ENCODE peak calls at places on chromosomes 3 and 15, in seven cellular contexts. Y is aorta, A is left lung, T is pancreas, S is Panc1, J is heart right ventricle, X is PC-3. E is an unnamed sample.

GRCh38 chr3:161305095-161305991 is 66.0 kb downstream of the SPTSSB start:
- ATAC-seq in X (peak; percentile 46), J (no peak), S (no peak), A (no peak), Y (no peak), T (no peak), E (no peak)

GRCh38 chr3:113404637-113405036 is 36.7 kb downstream of the CFAP44 start:
- ATAC-seq in A (no peak), S (no peak), J (no peak), Y (no peak), X (no peak), T (no peak), E (no peak)

GRCh38 chr3:8565376-8565775 is 63.8 kb downstream of the LMCD1 start:
- ATAC-seq in J (no peak), A (no peak), T (no peak), Y (no peak), S (no peak), X (no peak), E (no peak)

GRCh38 chr15:59362339-59362738 is 10.3 kb downstream of the MYO1E start:
- ATAC-seq in S (no peak), T (no peak), X (no peak), A (no peak), J (no peak), Y (no peak), E (no peak)

GRCh38 chr3:132317229-132317948 is at the start of gene ACP3:
- ATAC-seq in X (peak; percentile 69), T (peak; percentile 89), A (peak; percentile 90), S (no peak), Y (peak; percentile 90), J (peak; percentile 91), E (peak; percentile 65)

GRCh38 chr3:25817638-25818037 is 27.7 kb downstream of the OXSM start:
- ATAC-seq in T (no peak), Y (no peak), J (no peak), X (no peak), S (no peak), A (no peak), E (no peak)

GRCh38 chr15:92018535-92019239 is 165.2 kb downstream of the SLCO3A1 start:
- ATAC-seq in Y (no peak), S (no peak), A (no peak), T (no peak), X (no peak), J (peak; percentile 91), E (no peak)

GRCh38 chr3:112779558-112780480 is 66.8 kb downstream of the CD200R1L start:
- ATAC-seq in X (no peak), T (no peak), Y (no peak), S (no peak), J (peak; percentile 53), A (peak; percentile 54), E (no peak)

GRCh38 chr3:31620656-31621055 is 87.9 kb downstream of the STT3B start:
- ATAC-seq in T (no peak), X (peak; percentile 69), Y (no peak), A (no peak), J (no peak), S (no peak), E (no peak)

GRCh38 chr15:64143276-64143675 is 8.3 kb upstream of the SNX22 start:
- ATAC-seq in Y (no peak), T (no peak), A (no peak), S (no peak), J (no peak), X (no peak), E (no peak)

GRCh38 chr3:36362973-36363372 is 17.3 kb upstream of the STAC start:
- ATAC-seq in X (peak; percentile 96), Y (no peak), T (peak; percentile 92), J (no peak), A (peak; percentile 93), S (peak; percentile 98), E (no peak)

DNA sequence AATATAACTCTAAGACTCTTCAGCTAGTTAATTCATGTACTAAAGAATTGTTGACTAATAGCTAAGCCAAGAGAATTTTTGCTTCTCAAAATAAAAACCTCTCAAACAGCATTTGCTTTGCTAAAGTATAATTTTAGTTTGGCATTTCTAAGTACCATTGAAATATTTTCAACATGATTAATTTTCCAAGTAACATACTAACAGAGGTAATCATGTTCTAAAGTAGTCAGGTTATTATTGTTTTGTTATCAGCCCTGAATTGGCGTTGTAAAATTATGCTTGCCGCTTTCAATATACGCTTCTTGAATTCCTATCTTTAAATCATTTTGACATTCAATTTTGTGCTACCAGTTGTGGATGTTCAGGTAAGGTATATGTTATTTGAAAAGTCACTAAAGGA is 134.3 kb downstream of the CNTN6 start:
- ATAC-seq in S (no peak), T (no peak), A (peak; percentile 79), J (no peak), Y (no peak), X (no peak), E (no peak)
- H3K36me3 ChIP-seq in S (no peaks in the 10 kb centered on the region), T (no peaks in the 10 kb centered on the region), A (no peaks in the 10 kb centered on the region), J (no peaks in the 10 kb centered on the region), Y (no peaks in the 10 kb centered on the region), X (no peaks in the 10 kb centered on the region), E (no peaks in the 10 kb centered on the region)

DNA sequence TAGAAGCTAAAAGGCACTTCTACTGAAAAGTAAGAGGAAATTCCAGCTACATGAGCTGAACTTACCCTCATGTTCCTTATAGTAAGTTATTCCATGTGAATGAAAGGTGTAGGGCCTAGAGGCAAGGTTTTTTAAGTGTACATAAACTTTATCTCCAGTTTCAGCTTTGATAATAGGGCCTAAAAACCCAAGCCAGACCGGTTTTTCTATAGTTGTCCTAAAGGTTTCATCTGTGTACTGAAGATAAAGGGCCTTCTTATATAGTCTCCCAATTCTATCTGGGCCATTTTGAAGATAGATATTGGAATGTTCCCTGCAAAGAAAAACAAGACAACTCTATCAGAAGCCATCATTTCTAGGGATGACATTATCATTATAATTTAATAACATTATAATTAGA is 9.2 kb downstream of the CP start:
- ATAC-seq in S (no peak), A (no peak), J (no peak), X (no peak), Y (no peak), T (no peak), E (no peak)
- H3K36me3 ChIP-seq in S (no peaks in the 10 kb centered on the region), A (no peaks in the 10 kb centered on the region), J (no peaks in the 10 kb centered on the region), X (no peaks in the 10 kb centered on the region), Y (no peaks in the 10 kb centered on the region), T (no peaks in the 10 kb centered on the region), E (no peaks in the 10 kb centered on the region)

DNA sequence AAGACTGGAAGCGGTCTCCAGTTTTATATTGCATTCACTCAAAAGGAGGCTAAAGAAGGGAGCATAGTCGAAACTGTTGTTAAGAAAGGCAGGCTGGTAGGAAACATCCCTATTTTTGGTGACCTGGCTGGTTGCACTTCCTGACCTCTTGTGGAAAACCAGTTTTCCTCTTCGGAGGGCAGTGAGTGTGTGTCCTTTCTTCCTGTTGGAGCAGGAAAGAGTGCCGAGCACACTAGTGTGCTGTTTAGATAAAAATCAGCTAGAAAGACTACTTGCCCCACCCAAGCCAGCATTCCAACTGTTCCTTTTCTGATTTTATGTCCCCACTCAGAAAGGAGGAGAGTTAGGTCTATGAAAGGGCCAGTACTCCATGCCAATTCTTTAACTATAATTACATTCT is 65.1 kb upstream of the CCR4 start:
- ATAC-seq in A (peak; percentile 72), X (peak; percentile 58), Y (no peak), S (no peak), J (no peak), T (no peak), E (no peak)
- H3K36me3 ChIP-seq in A (no peaks in the 10 kb centered on the region), X (no peaks in the 10 kb centered on the region), Y (no peaks in the 10 kb centered on the region), S (no peaks in the 10 kb centered on the region), J (no peaks in the 10 kb centered on the region), T (no peaks in the 10 kb centered on the region), E (no peaks in the 10 kb centered on the region)

GRCh38 chr3:130677310-130677709 is 69.3 kb downstream of the PIK3R4 start:
- ATAC-seq in T (no peak), A (no peak), J (no peak), X (no peak), S (no peak), Y (no peak), E (no peak)
- H3K36me3 ChIP-seq in T (peaks cover 7% of the 10 kb centered on the region), A (no peaks in the 10 kb centered on the region), J (peaks cover 80% of the 10 kb centered on the region), X (peaks cover 4% of the 10 kb centered on the region), S (peaks cover 9% of the 10 kb centered on the region), Y (no peaks in the 10 kb centered on the region), E (peaks cover 6% of the 10 kb centered on the region)

GRCh38 chr15:45594835-45595530 is 7.8 kb downstream of the BLOC1S6 start:
- ATAC-seq in T (no peak), A (no peak), X (peak; percentile 66), S (peak; percentile 87), J (no peak), Y (no peak), E (no peak)
- H3K36me3 ChIP-seq in T (no peaks in the 10 kb centered on the region), A (no peaks in the 10 kb centered on the region), X (no peaks in the 10 kb centered on the region), S (no peaks in the 10 kb centered on the region), J (peaks cover 50% of the 10 kb centered on the region), Y (peaks cover 4% of the 10 kb centered on the region), E (no peaks in the 10 kb centered on the region)

GRCh38 chr15:39585394-39585841 is 4.5 kb downstream of the THBS1 start:
- ATAC-seq in S (no peak), Y (no peak), A (no peak), J (no peak), T (no peak), X (no peak), E (no peak)

GRCh38 chr15:39584662-39585393 is 3.9 kb downstream of the THBS1 start:
- ATAC-seq in Y (no peak), X (no peak), A (no peak), S (no peak), T (no peak), J (no peak), E (no peak)

GRCh38 chr15:39587291-39587909 is 6.5 kb downstream of the THBS1 start:
- ATAC-seq in J (no peak), S (no peak), X (no peak), T (no peak), Y (no peak), A (no peak), E (no peak)

GRCh38 chr15:39586387-39587171 is 5.7 kb downstream of the THBS1 start:
- ATAC-seq in Y (no peak), T (no peak), S (no peak), J (peak; percentile 39), X (no peak), A (peak; percentile 6), E (no peak)

DNA sequence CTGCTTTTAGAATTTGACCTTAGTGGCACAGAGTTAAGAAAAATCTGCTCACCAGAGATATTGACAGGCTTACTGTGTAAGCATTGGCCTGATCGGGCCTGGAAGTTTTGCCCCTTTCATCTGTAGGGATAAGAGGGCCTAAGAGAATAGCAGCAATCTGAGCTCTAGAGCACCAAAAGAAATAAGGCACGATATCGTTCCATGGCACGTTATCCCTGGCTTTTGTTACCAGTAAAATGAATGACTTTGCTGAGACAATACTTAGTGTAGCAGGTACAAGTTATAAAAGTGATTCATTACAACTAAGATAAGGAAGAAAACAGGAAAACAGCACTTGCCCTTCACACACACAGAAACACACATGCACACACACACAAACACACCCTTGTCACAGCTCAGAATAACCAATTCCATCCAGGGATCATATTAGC is 5.0 kb downstream of the THBS1 start:
- ATAC-seq in A (no peak), X (no peak), T (no peak), Y (no peak), J (no peak), S (no peak), E (no peak)
- H3K36me3 ChIP-seq in A (no peaks in the 10 kb centered on the region), X (peaks cover 88% of the 10 kb centered on the region), T (peaks cover 16% of the 10 kb centered on the region), Y (no peaks in the 10 kb centered on the region), J (peaks cover 93% of the 10 kb centered on the region), S (no peaks in the 10 kb centered on the region), E (no peaks in the 10 kb centered on the region)